ENCODE peak calls at places on chromosomes 16 and 17, in five cellular contexts. One of them, this sample, is unnamed.

GRCh38 chr16:83973077-83973476 is 5.0 kb downstream of the NECAB2 start:
- DNase-seq in NCI-H1417: no peak
- DNase-seq in SK-N-DZ: no peak
- DNase-seq in RCC 7860: no peak
- DNase-seq in mammary epithelial cell: no peak
- DNase-seq in this sample: no peak

GRCh38 chr16:63613701-63614100 is 1508.2 kb downstream of the CDH11 start:
- DNase-seq in NCI-H1417: no peak
- DNase-seq in mammary epithelial cell: peak
- DNase-seq in SK-N-DZ: no peak
- DNase-seq in RCC 7860: peak
- DNase-seq in this sample: peak

GRCh38 chr17:58488428-58488890 is 251 bp upstream of the HSF5 start:
- DNase-seq in SK-N-DZ: no peak
- DNase-seq in NCI-H1417: no peak
- DNase-seq in RCC 7860: no peak
- DNase-seq in mammary epithelial cell: no peak
- DNase-seq in this sample: no peak

GRCh38 chr16:14180431-14181059 is 109.4 kb downstream of the MRTFB start:
- DNase-seq in RCC 7860: no peak
- DNase-seq in NCI-H1417: no peak
- DNase-seq in mammary epithelial cell: peak
- DNase-seq in SK-N-DZ: no peak
- DNase-seq in this sample: no peak

GRCh38 chr16:65142276-65142675 is 20.4 kb upstream of the CDH11 start:
- DNase-seq in mammary epithelial cell: no peak
- DNase-seq in NCI-H1417: no peak
- DNase-seq in RCC 7860: no peak
- DNase-seq in SK-N-DZ: no peak
- DNase-seq in this sample: no peak

GRCh38 chr17:72560303-72561247 is 439.8 kb downstream of the SOX9 start:
- DNase-seq in SK-N-DZ: peak
- DNase-seq in mammary epithelial cell: no peak
- DNase-seq in RCC 7860: peak
- DNase-seq in NCI-H1417: peak
- DNase-seq in this sample: no peak

GRCh38 chr17:78137392-78138203 is 7.0 kb downstream of the TMC8 start:
- DNase-seq in mammary epithelial cell: no peak
- DNase-seq in NCI-H1417: no peak
- DNase-seq in RCC 7860: no peak
- DNase-seq in SK-N-DZ: no peak
- DNase-seq in this sample: no peak

GRCh38 chr16:69924777-69925191 is 26.4 kb upstream of the CLEC18A start:
- DNase-seq in RCC 7860: peak
- DNase-seq in NCI-H1417: no peak
- DNase-seq in mammary epithelial cell: peak
- DNase-seq in SK-N-DZ: no peak
- DNase-seq in this sample: no peak

GRCh38 chr17:71966459-71967313 is 154.1 kb upstream of the SOX9 start:
- DNase-seq in RCC 7860: no peak
- DNase-seq in mammary epithelial cell: no peak
- DNase-seq in NCI-H1417: no peak
- DNase-seq in SK-N-DZ: no peak
- DNase-seq in this sample: no peak

GRCh38 chr17:40726919-40727318 is 23.4 kb upstream of the KRT24 start:
- DNase-seq in SK-N-DZ: no peak
- DNase-seq in RCC 7860: peak
- DNase-seq in NCI-H1417: no peak
- DNase-seq in mammary epithelial cell: no peak
- DNase-seq in this sample: no peak

GRCh38 chr16:10616395-10616743 is 36.0 kb upstream of the EMP2 start:
- DNase-seq in NCI-H1417: no peak
- DNase-seq in SK-N-DZ: no peak
- DNase-seq in mammary epithelial cell: no peak
- DNase-seq in RCC 7860: no peak
- DNase-seq in this sample: no peak

GRCh38 chr17:44828919-44829557 is 1.0 kb downstream of the GJC1 start:
- DNase-seq in mammary epithelial cell: peak
- DNase-seq in SK-N-DZ: peak
- DNase-seq in RCC 7860: peak
- DNase-seq in NCI-H1417: no peak
- DNase-seq in this sample: no peak

GRCh38 chr16:3986235-3986544 is 105.7 kb upstream of the CREBBP start:
- DNase-seq in mammary epithelial cell: no peak
- DNase-seq in RCC 7860: no peak
- DNase-seq in NCI-H1417: no peak
- DNase-seq in SK-N-DZ: no peak
- DNase-seq in this sample: no peak

GRCh38 chr17:66040402-66040801 is 151.5 kb downstream of the CEP112 start:
- DNase-seq in NCI-H1417: no peak
- DNase-seq in SK-N-DZ: no peak
- DNase-seq in mammary epithelial cell: no peak
- DNase-seq in RCC 7860: no peak
- DNase-seq in this sample: no peak